ENCODE peak calls at places on chromosome 13, in nine cellular contexts. One of them, this sample, is unnamed.

GRCh38 chr13:108917581-108917980 is 288.2 kb downstream of the MYO16 start:
- DNase-seq in endodermal cell: no peak
- DNase-seq in T1000: no peak
- DNase-seq in stimulated activated CD4-positive, alpha-beta T cell treated with anti-CD3 and anti-CD28 coated beads, Interleukin-2, amount 100 ng/mL, for 48 hours: no peak
- DNase-seq in central memory CD4-positive, alpha-beta T cell: no peak
- DNase-seq in stimulated activated naive CD4-positive, alpha-beta T cell treated with Interleukin-2 at 50 U/mL for 16 hours: no peak
- DNase-seq in HEK293T: no peak
- DNase-seq in activated CD4-positive, alpha-beta T cell treated with anti-CD3 and anti-CD28 coated beads, Interleukin-2, amount 10 ng/mL, durations not matched to agents 24 days and 14 days: no peak
- DNase-seq in HCEC 1CT: peak
- DNase-seq in this sample: no peak

GRCh38 chr13:104782741-104783140 is 1716.5 kb upstream of the SLC10A2 start:
- DNase-seq in HCEC 1CT: no peak
- DNase-seq in activated CD4-positive, alpha-beta T cell treated with anti-CD3 and anti-CD28 coated beads, Interleukin-2, amount 10 ng/mL, durations not matched to agents 24 days and 14 days: no peak
- DNase-seq in endodermal cell: no peak
- DNase-seq in HEK293T: no peak
- DNase-seq in T1000: no peak
- DNase-seq in stimulated activated CD4-positive, alpha-beta T cell treated with anti-CD3 and anti-CD28 coated beads, Interleukin-2, amount 100 ng/mL, for 48 hours: no peak
- DNase-seq in stimulated activated naive CD4-positive, alpha-beta T cell treated with Interleukin-2 at 50 U/mL for 16 hours: no peak
- DNase-seq in central memory CD4-positive, alpha-beta T cell: no peak
- DNase-seq in this sample: no peak

GRCh38 chr13:30735025-30735967 is at the start of gene ALOX5AP:
- DNase-seq in HCEC 1CT: no peak
- DNase-seq in stimulated activated CD4-positive, alpha-beta T cell treated with anti-CD3 and anti-CD28 coated beads, Interleukin-2, amount 100 ng/mL, for 48 hours: no peak
- DNase-seq in endodermal cell: no peak
- DNase-seq in T1000: no peak
- DNase-seq in HEK293T: no peak
- DNase-seq in stimulated activated naive CD4-positive, alpha-beta T cell treated with Interleukin-2 at 50 U/mL for 16 hours: peak
- DNase-seq in central memory CD4-positive, alpha-beta T cell: peak
- DNase-seq in activated CD4-positive, alpha-beta T cell treated with anti-CD3 and anti-CD28 coated beads, Interleukin-2, amount 10 ng/mL, durations not matched to agents 24 days and 14 days: peak
- DNase-seq in this sample: no peak

GRCh38 chr13:114110091-114110829 is 22.2 kb downstream of the RASA3 start:
- DNase-seq in endodermal cell: peak
- DNase-seq in stimulated activated CD4-positive, alpha-beta T cell treated with anti-CD3 and anti-CD28 coated beads, Interleukin-2, amount 100 ng/mL, for 48 hours: no peak
- DNase-seq in central memory CD4-positive, alpha-beta T cell: peak
- DNase-seq in HEK293T: no peak
- DNase-seq in HCEC 1CT: no peak
- DNase-seq in activated CD4-positive, alpha-beta T cell treated with anti-CD3 and anti-CD28 coated beads, Interleukin-2, amount 10 ng/mL, durations not matched to agents 24 days and 14 days: peak
- DNase-seq in T1000: no peak
- DNase-seq in stimulated activated naive CD4-positive, alpha-beta T cell treated with Interleukin-2 at 50 U/mL for 16 hours: peak
- DNase-seq in this sample: no peak

GRCh38 chr13:41658057-41658642 is 200.8 kb downstream of the RGCC start:
- DNase-seq in stimulated activated CD4-positive, alpha-beta T cell treated with anti-CD3 and anti-CD28 coated beads, Interleukin-2, amount 100 ng/mL, for 48 hours: no peak
- DNase-seq in endodermal cell: no peak
- DNase-seq in HCEC 1CT: peak
- DNase-seq in T1000: no peak
- DNase-seq in HEK293T: no peak
- DNase-seq in activated CD4-positive, alpha-beta T cell treated with anti-CD3 and anti-CD28 coated beads, Interleukin-2, amount 10 ng/mL, durations not matched to agents 24 days and 14 days: no peak
- DNase-seq in central memory CD4-positive, alpha-beta T cell: no peak
- DNase-seq in stimulated activated naive CD4-positive, alpha-beta T cell treated with Interleukin-2 at 50 U/mL for 16 hours: no peak
- DNase-seq in this sample: no peak

GRCh38 chr13:102091231-102091630 is 310.6 kb downstream of the FGF14 start:
- DNase-seq in stimulated activated CD4-positive, alpha-beta T cell treated with anti-CD3 and anti-CD28 coated beads, Interleukin-2, amount 100 ng/mL, for 48 hours: no peak
- DNase-seq in central memory CD4-positive, alpha-beta T cell: no peak
- DNase-seq in HCEC 1CT: peak
- DNase-seq in stimulated activated naive CD4-positive, alpha-beta T cell treated with Interleukin-2 at 50 U/mL for 16 hours: no peak
- DNase-seq in T1000: no peak
- DNase-seq in HEK293T: no peak
- DNase-seq in endodermal cell: peak
- DNase-seq in activated CD4-positive, alpha-beta T cell treated with anti-CD3 and anti-CD28 coated beads, Interleukin-2, amount 10 ng/mL, durations not matched to agents 24 days and 14 days: no peak
- DNase-seq in this sample: no peak

GRCh38 chr13:114142640-114143490 is 10.4 kb upstream of the RASA3 start:
- DNase-seq in HCEC 1CT: no peak
- DNase-seq in central memory CD4-positive, alpha-beta T cell: peak
- DNase-seq in T1000: no peak
- DNase-seq in HEK293T: no peak
- DNase-seq in stimulated activated naive CD4-positive, alpha-beta T cell treated with Interleukin-2 at 50 U/mL for 16 hours: peak
- DNase-seq in endodermal cell: peak
- DNase-seq in activated CD4-positive, alpha-beta T cell treated with anti-CD3 and anti-CD28 coated beads, Interleukin-2, amount 10 ng/mL, durations not matched to agents 24 days and 14 days: peak
- DNase-seq in stimulated activated CD4-positive, alpha-beta T cell treated with anti-CD3 and anti-CD28 coated beads, Interleukin-2, amount 100 ng/mL, for 48 hours: peak
- DNase-seq in this sample: no peak

GRCh38 chr13:68056816-68057710 is 826.9 kb upstream of the PCDH9 start:
- DNase-seq in central memory CD4-positive, alpha-beta T cell: no peak
- DNase-seq in HCEC 1CT: peak
- DNase-seq in stimulated activated CD4-positive, alpha-beta T cell treated with anti-CD3 and anti-CD28 coated beads, Interleukin-2, amount 100 ng/mL, for 48 hours: no peak
- DNase-seq in HEK293T: no peak
- DNase-seq in activated CD4-positive, alpha-beta T cell treated with anti-CD3 and anti-CD28 coated beads, Interleukin-2, amount 10 ng/mL, durations not matched to agents 24 days and 14 days: no peak
- DNase-seq in stimulated activated naive CD4-positive, alpha-beta T cell treated with Interleukin-2 at 50 U/mL for 16 hours: no peak
- DNase-seq in endodermal cell: no peak
- DNase-seq in T1000: no peak
- DNase-seq in this sample: peak